ENCODE peak calls at places on chromosome 21, in five cellular contexts. W is activated CD4-positive, alpha-beta T cell treated with anti-CD3 and anti-CD28 coated beads for 24 hours; C is iPS DF 19.7; X is fibroblast of pulmonary artery; Q is H54. N is an unnamed sample.

GRCh38 chr21:22791986-22792560 is 1793.9 kb downstream of the NCAM2 start:
- DNase-seq in W (no peak), C (no peak), X (peak; percentile 70), Q (no peak), N (peak; percentile 30)

GRCh38 chr21:17828223-17828622 is 9.1 kb upstream of the C21orf91 start:
- DNase-seq in W (no peak), C (no peak), X (peak; percentile 44), Q (no peak), N (no peak)

GRCh38 chr21:31509108-31510017 is 150.1 kb upstream of the SOD1 start:
- DNase-seq in W (peak; percentile 76), C (no peak), X (peak; percentile 14), Q (peak; percentile 92), N (peak; percentile 31)

GRCh38 chr21:41827951-41828883 is 50.9 kb downstream of the PRDM15 start:
- DNase-seq in W (no peak), C (no peak), X (no peak), Q (no peak), N (no peak)

GRCh38 chr21:42220138-42220701 is 1.3 kb downstream of the ABCG1 start:
- DNase-seq in W (peak; percentile 38), C (no peak), X (peak; percentile 89), Q (peak; percentile 75), N (peak; percentile 56)

GRCh38 chr21:33729631-33730030 is 87.3 kb downstream of the ITSN1 start:
- DNase-seq in W (no peak), C (no peak), X (no peak), Q (no peak), N (no peak)

GRCh38 chr21:43676391-43676790 is 17.0 kb downstream of the RRP1B start:
- DNase-seq in W (no peak), C (no peak), X (no peak), Q (no peak), N (no peak)

GRCh38 chr21:26966978-26967913 is at the start of gene ADAMTS5:
- DNase-seq in W (no peak), C (no peak), X (peak; percentile 64), Q (peak; percentile 84), N (no peak)

GRCh38 chr21:35705237-35705887 is 355.0 kb downstream of the SETD4 start:
- DNase-seq in W (no peak), C (no peak), X (no peak), Q (no peak), N (no peak)

GRCh38 chr21:42518216-42518615 is 4.6 kb downstream of the SLC37A1 start:
- DNase-seq in W (no peak), C (no peak), X (peak; percentile 56), Q (peak; percentile 97), N (peak; percentile 66)

GRCh38 chr21:26923986-26924385 is 42.9 kb downstream of the ADAMTS5 start:
- DNase-seq in W (no peak), C (no peak), X (no peak), Q (no peak), N (no peak)

GRCh38 chr21:42443181-42443785 is 39.6 kb downstream of the UBASH3A start:
- DNase-seq in W (no peak), C (no peak), X (no peak), Q (no peak), N (no peak)

GRCh38 chr21:46150073-46150472 is 5.3 kb downstream of the FTCD start:
- DNase-seq in W (no peak), C (no peak), X (no peak), Q (no peak), N (no peak)

GRCh38 chr21:46033410-46034404 is 52.1 kb downstream of the COL6A1 start:
- DNase-seq in W (no peak), C (no peak), X (no peak), Q (no peak), N (no peak)

GRCh38 chr21:27571706-27572105 is 604.8 kb upstream of the ADAMTS5 start:
- DNase-seq in W (no peak), C (no peak), X (peak; percentile 55), Q (no peak), N (no peak)

GRCh38 chr21:35470522-35470921 is 421.4 kb upstream of the RUNX1 start:
- DNase-seq in W (no peak), C (peak; percentile 28), X (no peak), Q (no peak), N (no peak)

GRCh38 chr21:16308269-16308668 is 578.5 kb downstream of the USP25 start:
- DNase-seq in W (no peak), C (no peak), X (peak; percentile 21), Q (no peak), N (no peak)